ENCODE peak calls at places on chromosomes 5 and 9, in nine cellular contexts. N, L, K, F, Y, J, B, U and E are unnamed samples.
A peak's percentile ranks its signal among the peaks of the same experiment; 100 is the strongest.

GRCh38 chr9:8783999-8784398 is 984.4 kb upstream of the DMAC1 start:
- DNase-seq in N (no peak), U (no peak), L (no peak), B (no peak), F (no peak), J (no peak), Y (peak; percentile 27), K (no peak), E (no peak)

GRCh38 chr5:2695200-2695891 is 56.1 kb downstream of the IRX2 start:
- DNase-seq in Y (no peak), F (no peak), K (no peak), L (no peak), B (no peak), U (no peak), N (no peak), J (no peak), E (no peak)

GRCh38 chr9:89605181-89606048 is 603 bp downstream of the GADD45G start:
- DNase-seq in F (no peak), B (peak; percentile 63), U (no peak), Y (peak; percentile 39), L (peak; percentile 61), K (peak; percentile 59), N (no peak), J (peak; percentile 27), E (peak; percentile 68)

GRCh38 chr5:179262126-179262920 is 82.9 kb downstream of the ADAMTS2 start:
- DNase-seq in Y (no peak), F (no peak), B (no peak), K (peak; percentile 15), U (no peak), L (no peak), J (no peak), N (no peak), E (no peak)

GRCh38 chr5:180070726-180071417 is 687 bp downstream of the RNF130 start:
- DNase-seq in Y (peak; percentile 74), N (no peak), B (no peak), U (no peak), J (no peak), K (no peak), F (no peak), L (peak; percentile 51), E (peak; percentile 28)

GRCh38 chr9:33300546-33300945 is 10.2 kb downstream of the NFX1 start:
- DNase-seq in L (no peak), J (no peak), F (no peak), K (no peak), Y (no peak), N (no peak), B (no peak), U (no peak), E (no peak)

GRCh38 chr5:64190562-64191306 is 25.1 kb downstream of the RNF180 start:
- DNase-seq in K (no peak), Y (no peak), B (no peak), N (no peak), F (no peak), L (no peak), J (no peak), U (no peak), E (no peak)

GRCh38 chr9:107175826-107176500 is 107.1 kb upstream of the RAD23B start:
- DNase-seq in N (no peak), K (no peak), F (no peak), L (no peak), Y (no peak), J (no peak), U (no peak), B (no peak), E (no peak)

GRCh38 chr9:6781476-6781875 is 23.7 kb downstream of the KDM4C start:
- DNase-seq in L (no peak), F (no peak), B (no peak), U (no peak), N (no peak), K (no peak), Y (no peak), J (no peak), E (no peak)

GRCh38 chr9:77019810-77020437 is 469 bp downstream of the FOXB2 start:
- DNase-seq in K (no peak), B (peak; percentile 36), L (no peak), F (no peak), J (no peak), U (no peak), Y (peak; percentile 24), N (no peak), E (no peak)

GRCh38 chr5:42811591-42812392 is at the start of gene SELENOP:
- DNase-seq in N (no peak), Y (peak; percentile 34), L (peak; percentile 67), F (no peak), J (no peak), U (peak; percentile 14), B (no peak), K (peak; percentile 49), E (no peak)

GRCh38 chr5:146751054-146751453 is 127.5 kb downstream of the PPP2R2B start:
- DNase-seq in L (no peak), N (no peak), K (no peak), Y (no peak), B (no peak), J (no peak), F (no peak), U (no peak), E (no peak)

GRCh38 chr5:107873877-107874276 is 203.1 kb upstream of the EFNA5 start:
- DNase-seq in U (no peak), L (no peak), B (no peak), F (no peak), Y (peak; percentile 36), J (no peak), K (no peak), N (no peak), E (no peak)
- TF ChIP-seq CTCF in U (no peak), L (no peak), B (no peak), F (no peak), Y (no peak), J (no peak), K (no peak), N (no peak), E (no peak)

GRCh38 chr9:134983094-134983493 is 65.4 kb upstream of the FCN1 start:
- DNase-seq in K (no peak), L (no peak), N (no peak), Y (no peak), U (no peak), F (peak; percentile 63), J (no peak), B (peak; percentile 69), E (peak; percentile 81)
- TF ChIP-seq CTCF in K (no peak), L (peak; percentile 22), N (peak; percentile 18), Y (no peak), U (no peak), F (peak; percentile 86), J (no peak), B (peak; percentile 36), E (peak; percentile 71)

GRCh38 chr5:69212022-69212421 is 22.6 kb downstream of the CENPH start:
- DNase-seq in Y (no peak), F (no peak), N (no peak), K (no peak), L (no peak), B (no peak), J (no peak), U (no peak), E (no peak)

GRCh38 chr5:69217154-69217731 is 17.4 kb upstream of the CDK7 start:
- DNase-seq in L (no peak), K (no peak), J (peak; percentile 95), U (no peak), Y (no peak), F (no peak), N (no peak), B (peak; percentile 99), E (peak; percentile 96)

GRCh38 chr5:69219939-69220338 is 14.7 kb upstream of the CDK7 start:
- DNase-seq in F (no peak), L (no peak), J (no peak), U (no peak), K (no peak), B (no peak), Y (no peak), N (no peak), E (no peak)

GRCh38 chr5:69213513-69214215 is 21.0 kb upstream of the CDK7 start:
- DNase-seq in Y (peak; percentile 88), J (no peak), U (no peak), N (peak; percentile 57), L (no peak), B (no peak), K (no peak), F (no peak), E (no peak)

GRCh38 chr5:69217732-69218568 is 16.7 kb upstream of the CDK7 start:
- DNase-seq in Y (peak; percentile 97), U (peak; percentile 79), B (peak; percentile 91), J (peak; percentile 86), N (peak; percentile 61), L (peak; percentile 98), F (peak; percentile 95), K (peak; percentile 97), E (peak; percentile 91)
- TF ChIP-seq CTCF in Y (peak; percentile 8), U (peak; percentile 0), B (no peak), J (peak; percentile 13), N (no peak), L (peak; percentile 50), F (no peak), K (peak; percentile 52), E (no peak)

GRCh38 chr9:124011460-124012301 is at the start of gene LHX2:
- DNase-seq in U (peak; percentile 11), N (peak; percentile 41), J (no peak), L (no peak), Y (peak; percentile 79), F (no peak), K (no peak), B (peak; percentile 82), E (peak; percentile 77)

GRCh38 chr9:124012368-124013262 is 1.0 kb downstream of the LHX2 start:
- DNase-seq in J (no peak), U (no peak), B (peak; percentile 58), K (no peak), Y (no peak), L (no peak), N (no peak), F (no peak), E (peak; percentile 66)

GRCh38 chr9:124014355-124015026 is 2.9 kb downstream of the LHX2 start:
- DNase-seq in B (peak; percentile 32), J (no peak), N (no peak), U (no peak), Y (no peak), L (no peak), F (no peak), K (no peak), E (no peak)

GRCh38 chr9:124015091-124015660 is 3.6 kb downstream of the LHX2 start:
- DNase-seq in L (no peak), K (no peak), F (no peak), N (no peak), U (no peak), B (peak; percentile 32), J (no peak), Y (no peak), E (no peak)

DNA sequence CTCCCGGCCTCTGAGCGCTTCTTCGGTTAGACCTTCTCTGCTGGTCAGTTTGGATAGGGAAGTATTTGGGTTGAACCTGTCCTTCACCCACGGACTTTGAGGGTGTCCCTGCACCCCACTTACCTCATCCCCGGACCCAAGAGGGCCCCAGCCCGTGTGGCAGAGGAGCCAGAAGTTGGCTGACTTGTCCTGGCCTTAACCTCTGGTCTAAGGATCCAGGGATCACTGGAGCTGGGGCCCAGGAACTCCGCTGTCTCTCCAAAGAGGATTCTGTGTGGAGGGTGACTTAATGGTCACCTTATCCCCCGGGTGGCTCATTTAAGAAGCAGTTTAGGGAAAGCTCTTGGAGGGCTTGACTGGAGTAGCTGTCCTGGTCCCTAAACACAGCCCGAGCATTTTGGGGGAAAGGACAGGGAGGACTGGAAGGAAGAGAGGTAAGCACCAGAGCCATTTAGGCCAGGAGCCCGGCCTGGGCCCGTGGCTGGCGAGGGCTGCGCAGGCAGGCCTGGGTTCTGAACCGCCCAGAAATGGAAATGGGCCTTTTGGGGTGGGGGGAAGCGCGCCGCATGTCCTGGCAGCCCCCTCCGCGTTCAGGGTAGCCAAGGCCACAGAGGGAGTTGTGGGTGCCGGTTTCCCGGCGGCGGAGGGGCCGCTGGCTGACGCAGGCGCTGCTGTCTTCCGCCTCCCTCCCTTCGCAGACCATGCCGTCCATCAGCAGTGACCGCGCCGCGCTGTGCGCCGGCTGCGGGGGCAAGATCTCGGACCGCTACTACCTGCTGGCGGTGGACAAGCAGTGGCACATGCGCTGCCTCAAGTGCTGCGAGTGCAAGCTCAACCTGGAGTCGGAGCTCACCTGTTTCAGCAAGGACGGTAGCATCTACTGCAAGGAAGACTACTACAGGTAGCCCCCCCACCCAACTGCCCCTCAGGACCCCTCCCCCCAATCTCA is 2.0 kb downstream of the LHX2 start:
- DNase-seq in Y (no peak), N (no peak), B (peak; percentile 33), K (no peak), J (no peak), L (no peak), F (no peak), U (no peak), E (no peak)
- TF ChIP-seq CTCF in Y (no peak), N (no peak), B (no peak), K (no peak), J (no peak), L (no peak), F (no peak), U (no peak), E (no peak)